ENCODE peak calls at places on chromosome 3, in nine cellular contexts. R, F, M, H, Y, P, S, C and Z are unnamed samples.

GRCh38 chr3:195540526-195540925 is 2.6 kb downstream of the PPP1R2 start:
- DNase-seq in Y (no peak), P (no peak), R (no peak), H (no peak), F (no peak), S (no peak), M (no peak), C (no peak), Z (no peak)

GRCh38 chr3:194718069-194718468 is 32.4 kb downstream of the FAM43A start:
- DNase-seq in P (no peak), C (no peak), R (no peak), H (no peak), M (no peak), F (no peak), Y (no peak), S (no peak), Z (no peak)

GRCh38 chr3:81666502-81667121 is 94.8 kb downstream of the GBE1 start:
- DNase-seq in H (no peak), R (no peak), Y (peak; percentile 54), F (no peak), M (no peak), P (no peak), S (no peak), C (no peak), Z (no peak)

GRCh38 chr3:53227993-53228885 is 27.6 kb downstream of the TKT start:
- DNase-seq in M (no peak), R (no peak), Y (peak; percentile 62), C (no peak), P (no peak), H (no peak), S (no peak), F (no peak), Z (no peak)

GRCh38 chr3:169237181-169237580 is 426.3 kb downstream of the MECOM start:
- DNase-seq in C (no peak), H (no peak), R (no peak), Y (no peak), S (no peak), M (no peak), F (no peak), P (no peak), Z (no peak)

GRCh38 chr3:117734431-117734830 is 1024.9 kb downstream of the TUSC7 start:
- DNase-seq in H (peak; percentile 41), M (no peak), Y (no peak), R (no peak), S (no peak), C (peak; percentile 39), F (no peak), P (no peak), Z (peak; percentile 47)

GRCh38 chr3:133280591-133280990 is 119.3 kb upstream of the BFSP2 start:
- DNase-seq in H (no peak), Y (no peak), F (no peak), S (no peak), C (peak; percentile 32), M (no peak), R (no peak), P (no peak), Z (no peak)

GRCh38 chr3:53382106-53382505 is 34.8 kb upstream of the DCP1A start:
- DNase-seq in R (no peak), Y (no peak), M (no peak), C (no peak), S (no peak), P (no peak), H (no peak), F (no peak), Z (peak; percentile 33)

GRCh38 chr3:180855364-180855763 is 57.1 kb upstream of the FXR1 start:
- DNase-seq in F (no peak), H (no peak), M (no peak), S (no peak), Y (no peak), C (no peak), R (no peak), P (no peak), Z (no peak)

GRCh38 chr3:32963871-32964270 is 12.4 kb downstream of the CCR4 start:
- DNase-seq in R (no peak), M (peak; percentile 9), C (no peak), P (no peak), H (no peak), Y (no peak), F (no peak), S (no peak), Z (no peak)

GRCh38 chr3:38966956-38967795 is 84.6 kb downstream of the SCN11A start:
- DNase-seq in R (no peak), S (no peak), H (no peak), C (no peak), M (no peak), P (no peak), Y (no peak), F (no peak), Z (no peak)

GRCh38 chr3:11136871-11137626 is 17.2 kb upstream of the HRH1 start:
- DNase-seq in H (peak; percentile 100), S (no peak), C (peak; percentile 100), M (peak; percentile 90), P (peak; percentile 73), F (peak; percentile 31), R (peak; percentile 73), Y (peak; percentile 95), Z (peak; percentile 100)

GRCh38 chr3:37309945-37310665 is 135.7 kb upstream of the LRRFIP2 start:
- DNase-seq in S (peak; percentile 11), F (no peak), Y (no peak), H (no peak), P (no peak), M (no peak), R (no peak), C (no peak), Z (no peak)

GRCh38 chr3:170966495-170966894 is 58.1 kb upstream of the EIF5A2 start:
- DNase-seq in Y (peak; percentile 46), P (no peak), F (no peak), M (no peak), H (no peak), S (no peak), R (no peak), C (no peak), Z (no peak)

GRCh38 chr3:48663489-48664312 is 1.0 kb upstream of the CELSR3 start:
- DNase-seq in R (peak; percentile 98), S (peak; percentile 98), C (peak; percentile 96), Y (peak; percentile 100), F (peak; percentile 90), M (peak; percentile 99), P (peak; percentile 88), H (peak; percentile 98), Z (peak; percentile 92)

GRCh38 chr3:48662140-48662752 is 440 bp downstream of the CELSR3 start:
- DNase-seq in F (no peak), P (no peak), R (peak; percentile 31), S (no peak), H (no peak), Y (peak; percentile 86), M (no peak), C (no peak), Z (no peak)

GRCh38 chr3:48660800-48661400 is 1.8 kb downstream of the CELSR3 start:
- DNase-seq in Y (no peak), S (no peak), H (no peak), P (peak; percentile 48), R (no peak), C (no peak), F (no peak), M (no peak), Z (no peak)

GRCh38 chr3:48662753-48663488 is at the start of gene CELSR3:
- DNase-seq in R (peak; percentile 87), P (peak; percentile 61), F (peak; percentile 52), S (peak; percentile 84), H (peak; percentile 85), C (peak; percentile 55), Y (peak; percentile 98), M (peak; percentile 85), Z (peak; percentile 36)

DNA sequence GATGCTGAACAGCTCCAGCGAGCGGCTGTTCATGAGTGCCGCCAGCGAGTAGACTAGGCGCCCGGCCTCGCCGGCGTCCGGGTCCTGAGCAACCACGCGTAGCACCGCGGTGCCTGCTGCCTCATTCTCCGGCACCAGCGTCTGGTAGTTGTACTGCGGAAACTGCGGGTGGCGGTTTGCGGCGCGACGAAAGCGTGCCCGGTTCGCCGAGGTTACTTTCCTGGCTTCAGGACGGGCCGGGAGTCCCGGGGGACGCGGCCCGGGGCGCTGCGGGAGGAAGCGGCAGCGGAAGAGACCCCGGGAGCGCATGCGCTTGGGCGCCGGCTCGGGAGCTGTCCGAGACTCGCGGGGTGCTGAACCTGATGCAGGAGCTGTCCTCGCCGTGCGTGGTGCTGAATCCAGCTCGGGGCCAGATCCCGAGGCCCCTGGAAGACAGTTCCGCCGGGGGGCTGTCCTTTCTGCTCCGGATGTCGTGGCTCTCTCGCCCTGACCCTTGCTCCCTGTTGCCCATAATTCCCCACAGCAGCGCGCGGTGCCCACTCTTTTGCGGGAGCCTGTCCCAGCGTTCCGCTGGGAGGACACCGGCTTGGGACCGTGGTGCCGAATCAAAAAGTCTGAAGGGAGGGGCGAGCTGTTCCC is 1.1 kb downstream of the CELSR3 start:
- DNase-seq in S (peak; percentile 67), F (peak; percentile 63), R (peak; percentile 29), P (peak; percentile 82), C (peak; percentile 9), H (no peak), M (no peak), Y (peak; percentile 98), Z (no peak)
- H3K4me3 ChIP-seq in S (peak overlapping the region; percentile 33), F (no peak overlapping the region), R (peak overlapping the region; percentile 68), P (peak overlapping the region; percentile 52), C (peak overlapping the region; percentile 53), H (peak overlapping the region; percentile 61), M (peak overlapping the region; percentile 90), Y (peak overlapping the region; percentile 69), Z (peak overlapping the region; percentile 54)

GRCh38 chr3:108552267-108553159 is 36.7 kb downstream of the CIP2A start:
- DNase-seq in Y (no peak), H (peak; percentile 4), R (no peak), P (no peak), F (peak; percentile 10), S (no peak), C (no peak), M (no peak), Z (no peak)
- TF ChIP-seq CTCF in Y (peak; percentile 58), H (peak; percentile 53), R (peak; percentile 57), P (peak; percentile 62), F (peak; percentile 17), S (no peak), C (peak; percentile 25), M (no peak), Z (no peak)

DNA sequence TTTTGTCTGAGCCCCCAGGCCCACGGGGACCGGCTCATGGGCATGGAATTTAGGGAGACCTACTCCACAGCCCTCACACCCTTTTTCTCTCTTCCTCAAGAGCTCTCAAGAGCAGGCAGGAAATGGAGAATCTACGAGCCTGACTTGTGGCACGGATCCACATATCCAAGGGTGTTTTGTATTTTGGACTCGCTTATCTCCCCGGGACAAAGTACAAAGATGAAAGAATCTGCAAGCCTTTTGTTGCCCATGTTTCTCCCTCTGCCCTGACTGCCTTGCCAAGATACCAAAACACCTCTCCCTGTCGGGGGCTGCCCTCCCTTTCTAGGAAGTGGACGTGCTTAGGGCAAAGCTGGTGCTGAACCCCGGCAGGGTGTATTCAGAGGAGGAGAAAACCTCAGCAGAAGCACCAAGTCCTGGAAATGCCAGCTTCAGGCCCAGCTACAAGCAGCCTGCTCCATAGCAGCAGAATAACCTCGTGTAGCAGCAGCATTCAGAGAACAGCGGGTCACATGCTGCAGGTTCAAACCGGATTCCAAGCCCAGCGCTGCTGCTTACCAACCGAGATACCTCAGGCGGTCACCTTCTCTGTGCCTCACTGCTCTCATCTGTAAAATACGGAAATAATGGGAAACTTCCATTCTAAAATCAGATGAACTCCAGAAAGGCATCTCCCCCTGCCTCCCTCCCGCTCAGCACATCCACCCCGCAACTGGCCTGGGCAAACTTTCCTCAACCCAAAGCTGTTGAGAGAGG is 35.2 kb downstream of the DNASE1L3 start:
- DNase-seq in R (no peak), P (no peak), Y (peak; percentile 48), S (no peak), M (no peak), C (no peak), H (no peak), F (peak; percentile 90), Z (no peak)
- H3K4me3 ChIP-seq in R (no peak overlapping the region), P (no peak overlapping the region), Y (peak overlapping the region; percentile 28), S (no peak overlapping the region), M (peak overlapping the region; percentile 47), C (no peak overlapping the region), H (no peak overlapping the region), F (no peak overlapping the region), Z (no peak overlapping the region)

GRCh38 chr3:50158747-50159146 is 3.6 kb downstream of the SEMA3F start:
- DNase-seq in R (no peak), C (no peak), Y (no peak), F (no peak), H (no peak), S (no peak), M (no peak), P (no peak), Z (no peak)
- TF ChIP-seq CTCF in R (no peak), C (no peak), Y (no peak), F (no peak), H (no peak), S (no peak), M (no peak), P (no peak), Z (no peak)